ENCODE peak calls at places on chromosomes 12 and 14, in five cellular contexts. G is CD8-positive, alpha-beta T cell; I is cardiac muscle cell; U is mammary epithelial cell; A is glutamatergic neuron. K is an unnamed sample.

GRCh38 chr12:96143392-96143791 is 50.8 kb upstream of the ELK3 start:
- DNase-seq in G (no peak), I (no peak), U (no peak), A (no peak), K (no peak)

GRCh38 chr14:31560759-31561154 is 447 bp upstream of the NUBPL start:
- DNase-seq in G (no peak), I (peak), U (no peak), A (no peak), K (no peak)

GRCh38 chr12:75759842-75760260 is 248.4 kb upstream of the KRR1 start:
- DNase-seq in G (no peak), I (no peak), U (peak), A (no peak), K (no peak)

GRCh38 chr14:104244221-104245011 is 106.0 kb downstream of the KIF26A start:
- DNase-seq in G (peak), I (no peak), U (no peak), A (no peak), K (no peak)

GRCh38 chr12:111664961-111665865 is 20.5 kb downstream of the BRAP start:
- DNase-seq in G (no peak), I (no peak), U (no peak), A (no peak), K (no peak)

GRCh38 chr14:65813760-65814387 is 401.3 kb downstream of the FUT8 start:
- DNase-seq in G (no peak), I (no peak), U (no peak), A (no peak), K (no peak)

GRCh38 chr12:89856431-89856830 is 147.8 kb upstream of the ATP2B1 start:
- DNase-seq in G (no peak), I (peak), U (peak), A (no peak), K (no peak)

GRCh38 chr14:68103841-68104240 is 284.3 kb downstream of the RAD51B start:
- DNase-seq in G (no peak), I (peak), U (no peak), A (no peak), K (no peak)

GRCh38 chr12:66241061-66242043 is 52.3 kb downstream of the IRAK3 start:
- DNase-seq in G (no peak), I (no peak), U (peak), A (no peak), K (no peak)

GRCh38 chr14:95611293-95611880 is 74.8 kb upstream of the TCL1B start:
- DNase-seq in G (no peak), I (no peak), U (peak), A (no peak), K (no peak)
- TF ChIP-seq CTCF in G (no peak), I (no peak), U (no peak), A (no peak), K (no peak)

GRCh38 chr12:114669501-114670256 is 14.3 kb downstream of the TBX3 start:
- DNase-seq in G (no peak), I (peak), U (peak), A (no peak), K (no peak)

GRCh38 chr12:114668905-114669304 is 15.1 kb downstream of the TBX3 start:
- DNase-seq in G (no peak), I (no peak), U (no peak), A (no peak), K (no peak)

GRCh38 chr12:114666746-114667668 is 17.0 kb downstream of the TBX3 start:
- DNase-seq in G (no peak), I (no peak), U (no peak), A (peak), K (no peak)

GRCh38 chr12:114667669-114668150 is 16.3 kb downstream of the TBX3 start:
- DNase-seq in G (no peak), I (no peak), U (no peak), A (no peak), K (no peak)

DNA sequence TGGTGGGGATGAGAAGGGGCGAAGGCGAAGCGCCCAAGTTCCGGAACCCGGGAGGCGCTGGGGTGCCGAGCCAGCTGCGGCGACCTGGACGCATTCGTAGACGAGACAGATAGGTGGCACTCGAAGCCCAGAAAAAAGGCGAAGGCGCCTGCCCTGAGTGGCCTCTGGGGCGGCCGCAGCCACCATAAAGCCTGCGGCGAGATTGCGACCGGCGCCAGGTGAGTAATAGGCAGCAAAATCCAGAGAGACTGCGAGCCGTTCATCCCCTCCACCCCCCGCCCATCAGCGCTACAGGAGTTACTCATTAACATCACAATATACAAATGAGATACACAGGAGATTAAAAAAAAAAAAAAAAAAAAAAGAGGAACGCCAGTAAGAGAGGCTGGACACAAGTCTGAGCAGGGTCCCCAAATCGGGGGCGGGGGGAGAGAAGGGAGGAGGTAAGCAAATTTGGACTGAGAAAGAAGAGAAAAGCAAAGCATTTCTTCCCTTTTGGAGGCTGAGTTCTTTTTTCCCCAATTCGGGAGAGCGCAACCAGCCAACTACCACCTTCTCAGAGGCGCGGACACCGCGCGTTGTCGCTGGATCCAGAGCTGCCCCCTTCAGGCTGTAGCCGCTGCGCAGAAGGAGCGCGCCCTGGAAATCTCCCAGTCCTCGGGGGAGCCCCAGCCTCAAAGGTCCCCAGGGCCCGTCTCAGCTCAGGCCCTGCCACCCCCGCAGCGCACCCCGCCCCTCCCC is 15.7 kb downstream of the TBX3 start:
- DNase-seq in G (no peak), I (peak), U (peak), A (peak), K (peak)
- TF ChIP-seq CTCF in G (no peak), I (peak), U (peak), A (peak), K (peak)

GRCh38 chr12:58934528-58934927 is 14.2 kb upstream of the LRIG3 start:
- DNase-seq in G (no peak), I (no peak), U (no peak), A (no peak), K (no peak)

GRCh38 chr12:58933068-58933681 is 12.9 kb upstream of the LRIG3 start:
- DNase-seq in G (no peak), I (no peak), U (no peak), A (no peak), K (no peak)

GRCh38 chr12:58930770-58931324 is 10.5 kb upstream of the LRIG3 start:
- DNase-seq in G (no peak), I (no peak), U (no peak), A (no peak), K (no peak)

GRCh38 chr12:58927112-58927511 is 6.8 kb upstream of the LRIG3 start:
- DNase-seq in G (no peak), I (no peak), U (no peak), A (no peak), K (no peak)

DNA sequence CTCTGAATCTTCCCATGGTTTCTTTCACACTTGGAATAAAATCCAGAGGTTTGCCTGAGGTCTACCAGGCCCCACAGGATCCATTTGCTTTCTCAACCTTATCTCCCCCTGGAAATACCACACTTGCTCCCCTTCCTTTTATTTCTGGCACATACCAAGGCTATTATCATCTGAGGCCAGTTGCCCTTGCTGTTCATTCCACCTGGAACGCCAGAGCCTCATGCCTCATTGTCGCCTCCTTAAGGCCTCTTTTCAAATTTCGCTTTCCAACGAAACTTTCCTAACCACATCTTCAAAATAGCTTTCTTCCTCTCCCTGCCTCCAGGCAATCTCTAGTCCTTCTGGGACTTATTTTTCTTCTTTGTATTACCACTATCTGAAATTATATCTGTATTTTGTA is 11.2 kb upstream of the LRIG3 start:
- DNase-seq in G (no peak), I (no peak), U (no peak), A (no peak), K (no peak)
- TF ChIP-seq CTCF in G (no peak), I (no peak), U (no peak), A (no peak), K (no peak)

DNA sequence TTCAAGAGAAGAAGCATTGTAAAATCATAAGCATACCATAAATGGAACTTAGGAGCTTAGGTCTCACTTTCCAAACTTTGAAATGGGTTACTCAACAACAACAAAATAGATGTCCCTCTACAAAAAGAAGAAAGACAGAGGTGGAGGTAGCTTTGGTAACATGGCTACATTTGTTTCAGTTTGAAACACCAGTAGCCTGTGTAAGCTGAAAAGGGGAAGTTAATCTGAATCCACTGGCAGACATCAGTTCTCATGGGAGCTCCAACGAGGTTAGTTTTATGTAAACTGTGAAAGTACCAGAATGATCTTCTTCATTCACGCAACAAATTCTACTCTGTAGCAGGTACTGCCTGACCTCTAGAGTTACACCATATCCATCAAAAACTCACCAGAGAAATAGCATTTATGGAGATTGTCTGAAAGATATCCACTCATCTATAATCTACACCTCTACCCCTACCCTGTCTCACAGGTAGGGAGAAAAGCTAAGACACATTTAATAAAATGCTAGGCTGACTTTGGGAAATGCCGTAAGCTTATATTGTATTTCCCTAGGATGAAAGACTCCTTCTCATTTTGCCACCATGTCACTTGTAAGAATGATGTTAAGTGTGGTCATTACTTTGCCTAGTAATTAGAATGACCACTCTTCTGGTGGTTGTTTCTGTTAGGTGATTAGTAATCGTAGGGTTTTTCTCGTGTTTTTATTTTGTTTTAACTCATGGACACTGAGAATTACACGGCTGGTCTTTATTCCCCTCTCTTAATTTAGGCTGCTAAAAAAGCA is 224.1 kb downstream of the ASCL1 start:
- DNase-seq in G (no peak), I (no peak), U (no peak), A (no peak), K (no peak)
- TF ChIP-seq CTCF in G (no peak), I (no peak), U (no peak), A (no peak), K (no peak)

GRCh38 chr12:45651029-45651428 is 78.5 kb upstream of the ARID2 start:
- DNase-seq in G (no peak), I (no peak), U (no peak), A (no peak), K (no peak)

GRCh38 chr12:45658066-45658465 is 71.4 kb upstream of the ARID2 start:
- DNase-seq in G (no peak), I (no peak), U (no peak), A (no peak), K (no peak)

GRCh38 chr12:45655753-45656152 is 73.8 kb upstream of the ARID2 start:
- DNase-seq in G (no peak), I (no peak), U (no peak), A (no peak), K (no peak)

GRCh38 chr12:45654002-45654401 is 75.5 kb upstream of the ARID2 start:
- DNase-seq in G (no peak), I (no peak), U (no peak), A (no peak), K (no peak)

GRCh38 chr12:45655186-45655585 is 74.3 kb upstream of the ARID2 start:
- DNase-seq in G (peak), I (peak), U (peak), A (peak), K (no peak)
- TF ChIP-seq CTCF in G (peak), I (peak), U (peak), A (no peak), K (no peak)